ENCODE peak calls at places on chromosomes 11 and 22, in ten cellular contexts. P is mucosa of descending colon; R is EL; I is fibroblast of gingiva; X is naive thymus-derived CD8-positive, alpha-beta T cell; T is activated T-helper 1 cell treated with Interleukin-2 at 50 U/mL for 16 hours; N is transverse colon; G is nephron progenitor cell; H is activated T-cell treated with anti-CD3 and anti-CD28 coated beads for 48 hours; S is ELR. J is an unnamed sample.

GRCh38 chr11:124380585-124380984 is 3.7 kb downstream of the OR8B2 start:
- DNase-seq in H (no peak), P (no peak), R (no peak), I (no peak), S (peak; percentile 4), N (no peak), G (no peak), T (no peak), X (no peak), J (no peak)

GRCh38 chr22:27776410-27776958 is 25.1 kb downstream of the MN1 start:
- DNase-seq in R (no peak), T (no peak), G (no peak), X (no peak), H (no peak), S (no peak), N (no peak), I (peak; percentile 73), P (no peak), J (no peak)

GRCh38 chr22:44442856-44443595 is 55.0 kb downstream of the RTL6 start:
- DNase-seq in P (no peak), R (no peak), H (no peak), G (no peak), I (no peak), T (no peak), X (no peak), N (no peak), S (no peak), J (no peak)

GRCh38 chr22:45597460-45598192 is 74.0 kb upstream of the ATXN10 start:
- DNase-seq in P (no peak), R (no peak), T (no peak), N (no peak), H (no peak), X (no peak), G (no peak), S (no peak), I (no peak), J (no peak)

GRCh38 chr11:1830119-1830499 is 4.7 kb upstream of the SYT8 start:
- DNase-seq in G (no peak), H (no peak), R (no peak), X (no peak), N (no peak), P (no peak), S (no peak), T (no peak), I (no peak), J (no peak)

GRCh38 chr11:110750100-110750499 is 37.9 kb upstream of the ARHGAP20 start:
- DNase-seq in S (no peak), X (no peak), N (no peak), R (no peak), T (no peak), H (no peak), P (no peak), I (no peak), G (no peak), J (no peak)

GRCh38 chr22:19448739-19449421 is 1.4 kb upstream of the C22orf39 start:
- DNase-seq in G (no peak), S (no peak), R (no peak), I (no peak), H (peak; percentile 41), P (no peak), T (no peak), N (no peak), X (no peak), J (no peak)

GRCh38 chr11:75796091-75796435 is 18.9 kb upstream of the UVRAG start:
- DNase-seq in P (no peak), N (no peak), R (peak; percentile 46), I (no peak), G (no peak), X (no peak), H (no peak), T (no peak), S (peak; percentile 74), J (no peak)

GRCh38 chr11:61518032-61518795 is 9.7 kb downstream of the LRRC10B start:
- DNase-seq in I (no peak), R (no peak), P (no peak), N (no peak), X (no peak), H (no peak), T (no peak), G (no peak), S (no peak), J (no peak)

GRCh38 chr11:61814242-61814957 is 2.4 kb downstream of the FADS1 start:
- DNase-seq in N (peak; percentile 34), S (peak; percentile 39), G (no peak), R (peak; percentile 38), I (peak; percentile 46), T (no peak), H (no peak), P (peak; percentile 58), X (peak; percentile 16), J (no peak)

GRCh38 chr11:109729761-109730160 is 307.8 kb downstream of the C11orf87 start:
- DNase-seq in R (no peak), H (no peak), X (no peak), T (no peak), P (peak; percentile 41), G (no peak), I (no peak), S (no peak), N (peak; percentile 23), J (no peak)

GRCh38 chr22:19966908-19967750 is 25.5 kb upstream of the TXNRD2 start:
- DNase-seq in P (no peak), R (no peak), X (no peak), N (no peak), T (no peak), I (no peak), S (no peak), H (no peak), G (no peak), J (no peak)

GRCh38 chr11:43486141-43486540 is 127.4 kb downstream of the TTC17 start:
- DNase-seq in T (no peak), S (peak; percentile 56), R (peak; percentile 24), X (no peak), G (no peak), I (no peak), P (no peak), N (no peak), H (no peak), J (no peak)

GRCh38 chr11:122439911-122440782 is 215.4 kb upstream of the UBASH3B start:
- DNase-seq in G (peak; percentile 38), T (no peak), R (peak; percentile 3), I (peak; percentile 42), P (no peak), X (no peak), H (no peak), S (no peak), N (no peak), J (peak; percentile 63)

GRCh38 chr11:86869966-86870570 is 69.7 kb downstream of the PRSS23 start:
- DNase-seq in R (peak; percentile 61), T (peak; percentile 7), N (peak; percentile 44), S (peak; percentile 78), H (peak; percentile 20), X (no peak), I (peak; percentile 63), P (peak; percentile 70), G (peak; percentile 70), J (peak; percentile 46)

GRCh38 chr11:80698646-80699045 is 1257.8 kb upstream of the TENM4 start:
- DNase-seq in X (no peak), S (no peak), P (no peak), I (no peak), T (no peak), R (no peak), G (no peak), H (no peak), N (no peak), J (no peak)

J was measured in fibroblast of the conjunctiva.